ENCODE peak calls at places on chromosomes 1 and 21, in eight cellular contexts. V, K, W, H, Z, D, P and O are unnamed samples.
A peak's percentile ranks its signal among the peaks of the same experiment; 100 is the strongest.

GRCh38 chr1:43902058-43902831 is 31.4 kb upstream of the ARTN start:
- DNase-seq in H (no peak), K (no peak), Z (no peak), W (no peak), D (no peak), P (no peak), V (no peak), O (no peak)

GRCh38 chr1:20584890-20585289 is 4.0 kb upstream of the CDA start:
- DNase-seq in V (no peak), W (no peak), K (peak; percentile 77), Z (no peak), D (no peak), P (no peak), H (no peak), O (no peak)

GRCh38 chr1:27555700-27556424 is 48.1 kb downstream of the AHDC1 start:
- DNase-seq in V (peak; percentile 85), K (no peak), H (peak; percentile 56), D (peak; percentile 51), P (peak; percentile 74), W (peak; percentile 78), Z (peak; percentile 56), O (peak; percentile 50)

GRCh38 chr1:244361764-244362473 is 89.8 kb downstream of the ADSS2 start:
- DNase-seq in P (no peak), V (no peak), W (no peak), K (peak; percentile 41), Z (no peak), D (no peak), H (peak; percentile 56), O (no peak)

GRCh38 chr1:245969274-245969673 is 537.8 kb downstream of the SMYD3 start:
- DNase-seq in Z (no peak), H (peak; percentile 54), D (no peak), V (no peak), P (no peak), W (no peak), K (no peak), O (no peak)

GRCh38 chr21:24118738-24119470 is 1488.4 kb downstream of the MRPL39 start:
- DNase-seq in K (no peak), D (no peak), H (no peak), W (no peak), V (no peak), P (no peak), Z (no peak), O (no peak)

GRCh38 chr21:31654340-31654739 is 5.2 kb upstream of the SOD1 start:
- DNase-seq in D (no peak), P (no peak), Z (no peak), H (no peak), V (no peak), K (no peak), W (no peak), O (no peak)

GRCh38 chr1:166884040-166884642 is 8.1 kb upstream of the TADA1 start:
- DNase-seq in H (peak; percentile 65), D (no peak), Z (peak; percentile 22), P (peak; percentile 27), V (no peak), K (peak; percentile 9), W (peak; percentile 81), O (peak; percentile 58)

GRCh38 chr1:72623299-72623708 is 341.0 kb upstream of the NEGR1 start:
- DNase-seq in D (no peak), K (peak; percentile 3), W (no peak), H (peak; percentile 72), P (no peak), V (peak; percentile 37), Z (peak; percentile 56), O (no peak)

GRCh38 chr1:241531195-241532172 is 694 bp upstream of the KMO start:
- DNase-seq in D (no peak), V (peak; percentile 91), P (no peak), W (no peak), H (peak; percentile 71), K (peak; percentile 77), Z (peak; percentile 76), O (no peak)

GRCh38 chr1:40040511-40041465 is at the start of gene CAP1:
- DNase-seq in D (peak; percentile 100), P (peak; percentile 99), K (peak; percentile 97), W (peak; percentile 100), V (peak; percentile 98), Z (peak; percentile 100), H (peak; percentile 100), O (peak; percentile 100)

GRCh38 chr1:67983867-67984266 is 66.6 kb downstream of the DIRAS3 start:
- DNase-seq in P (no peak), K (no peak), Z (no peak), V (no peak), W (no peak), H (no peak), D (no peak), O (no peak)

GRCh38 chr1:241647658-241648057 is 4.4 kb upstream of the WDR64 start:
- DNase-seq in D (no peak), Z (no peak), P (no peak), V (no peak), H (no peak), K (no peak), W (no peak), O (no peak)

GRCh38 chr1:37631039-37631428 is 3.7 kb downstream of the RSPO1 start:
- DNase-seq in K (no peak), D (no peak), W (no peak), P (peak; percentile 55), Z (no peak), V (no peak), H (no peak), O (no peak)

GRCh38 chr1:115299266-115299665 is 38.8 kb downstream of the NGF start:
- DNase-seq in H (peak; percentile 26), W (no peak), V (no peak), P (no peak), Z (no peak), D (no peak), K (no peak), O (no peak)

GRCh38 chr1:206896261-206896660 is 982 bp upstream of the IL24 start:
- DNase-seq in D (no peak), V (no peak), H (no peak), W (no peak), Z (no peak), K (no peak), P (no peak), O (no peak)

GRCh38 chr1:160639652-160640051 is 7.2 kb downstream of the SLAMF1 start:
- DNase-seq in V (no peak), W (no peak), K (no peak), P (no peak), D (no peak), H (no peak), Z (peak; percentile 64), O (no peak)

DNA sequence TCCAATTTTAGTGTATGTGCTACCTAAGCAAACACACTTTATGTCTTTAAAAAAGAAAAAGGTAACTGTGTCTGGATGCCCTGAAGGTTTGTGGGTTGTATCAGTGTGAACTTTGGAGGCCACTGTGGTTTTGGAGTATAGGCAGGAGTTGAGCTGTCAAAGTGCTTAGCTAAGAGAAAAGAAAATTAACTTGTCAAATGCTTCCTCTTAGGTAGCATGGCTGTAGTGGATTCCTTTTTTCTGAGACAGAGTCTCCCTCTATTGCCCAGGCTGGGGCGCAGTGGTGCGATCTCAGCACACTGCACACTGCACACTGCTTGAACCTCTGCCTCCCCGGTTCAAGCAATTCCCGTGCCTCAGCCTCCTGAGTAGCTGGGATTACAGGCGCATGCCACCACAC is 11.2 kb upstream of the SLC41A1 start:
- DNase-seq in V (no peak), W (no peak), H (no peak), K (no peak), D (no peak), P (no peak), Z (no peak), O (no peak)
- TF ChIP-seq CTCF in V (no peak), W (no peak), H (no peak), K (no peak), D (no peak), P (no peak), Z (no peak), O (no peak)

GRCh38 chr1:230423936-230424335 is 2.2 kb downstream of the PGBD5 start:
- DNase-seq in W (no peak), V (no peak), K (no peak), Z (no peak), D (no peak), P (no peak), H (no peak), O (no peak)

GRCh38 chr1:230423261-230423660 is 2.9 kb downstream of the PGBD5 start:
- DNase-seq in Z (no peak), V (no peak), H (no peak), K (no peak), W (no peak), P (no peak), D (no peak), O (no peak)

GRCh38 chr1:230426246-230427101 is at the start of gene PGBD5:
- DNase-seq in Z (peak; percentile 41), K (peak; percentile 52), P (no peak), W (peak; percentile 92), V (peak; percentile 2), H (peak; percentile 91), D (peak; percentile 85), O (peak; percentile 71)

GRCh38 chr1:230425252-230426061 is 675 bp downstream of the PGBD5 start:
- DNase-seq in Z (no peak), H (peak; percentile 34), K (no peak), W (no peak), P (no peak), D (no peak), V (no peak), O (no peak)

DNA sequence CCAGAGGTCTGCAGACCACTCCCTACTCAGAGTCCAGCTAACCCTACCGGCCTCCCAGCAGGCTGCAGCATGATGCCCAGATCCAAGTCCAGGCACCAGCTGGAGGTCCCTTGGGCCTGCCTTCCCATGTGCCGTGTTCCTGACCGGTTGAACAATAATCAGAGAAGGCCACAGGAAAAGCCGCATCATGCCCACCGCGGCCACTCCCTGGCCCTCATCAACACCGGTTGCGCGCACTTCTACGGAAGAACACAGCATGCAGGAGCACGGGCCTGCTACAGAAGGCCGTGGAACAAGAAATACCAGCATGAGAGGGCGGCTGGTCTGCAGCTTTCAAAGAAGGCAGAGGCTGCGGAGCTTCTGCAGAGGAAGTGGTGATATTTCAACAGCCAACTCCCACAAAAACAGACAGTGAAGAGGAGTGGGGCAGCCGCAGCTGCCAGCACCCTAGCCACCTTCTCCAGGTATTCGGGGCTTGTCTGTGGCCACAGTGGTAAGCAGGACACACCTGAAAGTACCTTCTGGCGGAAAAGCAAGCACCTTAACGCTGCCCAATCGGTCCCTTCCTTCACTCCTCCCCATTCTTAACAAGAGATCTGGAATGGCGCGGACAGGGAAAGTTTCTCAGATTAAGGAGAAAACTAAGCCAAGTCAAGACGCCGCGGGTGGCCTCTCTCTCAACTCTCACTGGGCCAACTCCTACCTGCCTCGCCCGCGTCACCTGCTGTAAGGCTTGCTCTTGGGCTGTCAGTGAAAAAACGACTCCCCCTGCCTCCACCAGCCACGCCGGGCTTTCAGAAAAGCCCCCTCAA is 1.5 kb downstream of the PGBD5 start:
- DNase-seq in D (no peak), V (no peak), W (peak; percentile 86), H (peak; percentile 31), Z (no peak), K (no peak), P (no peak), O (peak; percentile 14)
- TF ChIP-seq CTCF in D (no peak), V (no peak), W (no peak), H (no peak), Z (no peak), K (no peak), P (no peak), O (no peak)

GRCh38 chr1:56416385-56416972 is 162.9 kb downstream of the PLPP3 start:
- DNase-seq in W (no peak), P (no peak), Z (no peak), D (no peak), V (no peak), K (peak; percentile 23), H (peak; percentile 55), O (no peak)
- TF ChIP-seq CTCF in W (no peak), P (no peak), Z (no peak), D (no peak), V (no peak), K (no peak), H (peak; percentile 17), O (no peak)

GRCh38 chr1:2466834-2467554 is 9.1 kb upstream of the PLCH2 start:
- DNase-seq in V (peak; percentile 45), P (no peak), D (no peak), K (no peak), Z (no peak), H (no peak), W (peak; percentile 88), O (peak; percentile 17)
- TF ChIP-seq CTCF in V (no peak), P (no peak), D (no peak), K (no peak), Z (no peak), H (no peak), W (no peak), O (no peak)